ENCODE peak calls at places on chromosomes 12 and 14, in five cellular contexts. U is GM12878; O is left colon; M is naive thymus-derived CD8-positive, alpha-beta T cell; A is lower lobe of right lung. G is an unnamed sample.

GRCh38 chr14:88597038-88597437 is 34.2 kb downstream of the ZC3H14 start:
- ATAC-seq in U (no peak), O (no peak), M (no peak), A (peak; percentile 55), G (no peak)

GRCh38 chr14:93396456-93396855 is 34.3 kb upstream of the UNC79 start:
- ATAC-seq in U (no peak), O (no peak), M (no peak), A (no peak), G (no peak)

GRCh38 chr14:97456958-97457357 is 659.8 kb downstream of the VRK1 start:
- ATAC-seq in U (peak; percentile 70), O (peak; percentile 65), M (no peak), A (no peak), G (no peak)

GRCh38 chr14:22088614-22089359 is 415.2 kb upstream of the OR4E1 start:
- ATAC-seq in U (no peak), O (no peak), M (no peak), A (no peak), G (no peak)

GRCh38 chr12:84969226-84969625 is 56.6 kb upstream of the SLC6A15 start:
- ATAC-seq in U (no peak), O (no peak), M (no peak), A (no peak), G (no peak)

GRCh38 chr12:109377139-109377685 is 29.5 kb downstream of the MYO1H start:
- ATAC-seq in U (no peak), O (no peak), M (no peak), A (no peak), G (no peak)

GRCh38 chr14:88504602-88505001 is 50.2 kb downstream of the PTPN21 start:
- ATAC-seq in U (no peak), O (peak; percentile 43), M (no peak), A (peak; percentile 85), G (no peak)

GRCh38 chr12:113980537-113981337 is 14.6 kb upstream of the RBM19 start:
- ATAC-seq in U (peak; percentile 87), O (peak; percentile 70), M (no peak), A (peak; percentile 53), G (no peak)

GRCh38 chr12:100573168-100573498 is 351 bp upstream of the GAS2L3 start:
- ATAC-seq in U (no peak), O (peak; percentile 60), M (no peak), A (no peak), G (no peak)

GRCh38 chr12:106999444-106999843 is 12.5 kb upstream of the MTERF2 start:
- ATAC-seq in U (no peak), O (no peak), M (no peak), A (no peak), G (no peak)

GRCh38 chr14:64092940-64093339 is 201.2 kb downstream of the ESR2 start:
- ATAC-seq in U (no peak), O (peak; percentile 74), M (no peak), A (peak; percentile 68), G (no peak)

GRCh38 chr12:10361084-10361483 is 28.8 kb downstream of the KLRK1 start:
- ATAC-seq in U (no peak), O (no peak), M (peak; percentile 45), A (peak; percentile 14), G (no peak)

GRCh38 chr12:400828-401227 is 616 bp upstream of the CCDC77 start:
- ATAC-seq in U (no peak), O (no peak), M (no peak), A (no peak), G (no peak)

GRCh38 chr12:131616316-131617098 is 94.4 kb upstream of the SFSWAP start:
- ATAC-seq in U (no peak), O (no peak), M (no peak), A (no peak), G (no peak)

GRCh38 chr14:65772901-65773574 is 360.5 kb downstream of the FUT8 start:
- ATAC-seq in U (no peak), O (peak; percentile 90), M (no peak), A (no peak), G (no peak)

GRCh38 chr14:89182326-89182725 is 234.7 kb downstream of the FOXN3 start:
- ATAC-seq in U (no peak), O (no peak), M (no peak), A (no peak), G (no peak)

GRCh38 chr14:33589334-33589733 is 361.5 kb downstream of the EGLN3 start:
- ATAC-seq in U (no peak), O (no peak), M (no peak), A (no peak), G (no peak)

GRCh38 chr14:52678591-52678990 is 16.8 kb downstream of the ERO1A start:
- ATAC-seq in U (peak; percentile 80), O (peak; percentile 28), M (peak; percentile 72), A (no peak), G (no peak)

GRCh38 chr12:95820096-95820703 is 29.6 kb upstream of the NTN4 start:
- ATAC-seq in U (no peak), O (peak; percentile 68), M (no peak), A (peak; percentile 67), G (no peak)

GRCh38 chr12:47216150-47216677 is 136.5 kb upstream of the AMIGO2 start:
- ATAC-seq in U (peak; percentile 78), O (peak; percentile 40), M (peak; percentile 69), A (peak; percentile 78), G (peak; percentile 93)

GRCh38 chr14:61894452-61895077 is 132.3 kb downstream of the SNAPC1 start:
- ATAC-seq in U (peak; percentile 69), O (peak; percentile 54), M (peak; percentile 33), A (peak; percentile 66), G (no peak)

GRCh38 chr12:94150483-94151225 is 2.3 kb downstream of the PLXNC1 start:
- ATAC-seq in U (peak; percentile 20), O (peak; percentile 13), M (peak; percentile 24), A (peak; percentile 20), G (peak; percentile 2)

GRCh38 chr12:116697305-116698130 is 40.4 kb downstream of the SPRING1 start:
- ATAC-seq in U (peak; percentile 85), O (peak; percentile 57), M (no peak), A (peak; percentile 68), G (no peak)

GRCh38 chr14:35504260-35504659 is 29.7 kb upstream of the INSM2 start:
- ATAC-seq in U (no peak), O (no peak), M (no peak), A (no peak), G (no peak)

GRCh38 chr12:28033538-28033915 is 61.0 kb upstream of the PTHLH start:
- ATAC-seq in U (no peak), O (no peak), M (no peak), A (no peak), G (no peak)

GRCh38 chr14:95915326-95915725 is 38.7 kb downstream of the TUNAR start:
- ATAC-seq in U (no peak), O (no peak), M (no peak), A (no peak), G (peak; percentile 36)

GRCh38 chr12:29733060-29733459 is 50.7 kb downstream of the TMTC1 start:
- ATAC-seq in U (peak; percentile 34), O (no peak), M (no peak), A (no peak), G (no peak)

GRCh38 chr12:16587110-16587453 is 18.9 kb downstream of the LMO3 start:
- ATAC-seq in U (no peak), O (no peak), M (no peak), A (no peak), G (no peak)

GRCh38 chr12:63228853-63229252 is 77.9 kb upstream of the AVPR1A start:
- ATAC-seq in U (no peak), O (no peak), M (no peak), A (no peak), G (no peak)

GRCh38 chr12:121748218-121748570 is 35.6 kb downstream of the TMEM120B start:
- ATAC-seq in U (no peak), O (no peak), M (no peak), A (no peak), G (no peak)

GRCh38 chr14:76250345-76250744 is 98.6 kb downstream of the GPATCH2L start:
- ATAC-seq in U (no peak), O (no peak), M (no peak), A (no peak), G (no peak)

G was measured in stimulated activated memory B cell treated with anti-CD40 and anti-IgM and Interleukin-4, amounts not matched to agents 10 μg/mL and 1 μg/mL and 100 μg/mL, for 72 hours.